ENCODE peak calls at places on chromosomes 4 and X, in five cellular contexts. U is heart left ventricle, F is GM03348, G is right cardiac atrium, D is transverse colon. L is an unnamed sample.

GRCh38 chr4:99885063-99885664 is 9.1 kb downstream of the LAMTOR3 start:
- DNase-seq in U (no peak), F (peak), G (no peak), D (no peak), L (no peak)

GRCh38 chrX:96979766-96980165 is 96.1 kb downstream of the RPA4 start:
- DNase-seq in U (no peak), F (no peak), G (no peak), D (no peak), L (no peak)

GRCh38 chr4:171718069-171718468 is 95.1 kb upstream of the GALNTL6 start:
- DNase-seq in U (no peak), F (no peak), G (no peak), D (no peak), L (no peak)

GRCh38 chrX:12497832-12498591 is 293.2 kb upstream of the PRPS2 start:
- DNase-seq in U (no peak), F (no peak), G (no peak), D (no peak), L (no peak)

GRCh38 chr4:185016101-185016940 is 2.0 kb upstream of the HELT start:
- DNase-seq in U (no peak), F (no peak), G (no peak), D (no peak), L (no peak)

GRCh38 chr4:107826427-107826980 is 1.8 kb downstream of the SGMS2 start:
- DNase-seq in U (no peak), F (no peak), G (no peak), D (peak), L (no peak)

GRCh38 chr4:136864580-136865185 is 667.6 kb downstream of the PCDH18 start:
- DNase-seq in U (no peak), F (peak), G (no peak), D (peak), L (peak)

GRCh38 chr4:122873752-122874151 is 47.1 kb downstream of the FGF2 start:
- DNase-seq in U (no peak), F (no peak), G (no peak), D (no peak), L (no peak)

GRCh38 chrX:12138366-12139313 is at the start of gene FRMPD4:
- DNase-seq in U (no peak), F (peak), G (no peak), D (no peak), L (no peak)

GRCh38 chr4:15197005-15197404 is 194.7 kb downstream of the CPEB2 start:
- DNase-seq in U (no peak), F (peak), G (no peak), D (no peak), L (peak)

GRCh38 chr4:184259866-184260265 is 42.2 kb upstream of the ENPP6 start:
- DNase-seq in U (no peak), F (no peak), G (no peak), D (no peak), L (no peak)

GRCh38 chr4:25330905-25331816 is 18.6 kb downstream of the ZCCHC4 start:
- DNase-seq in U (no peak), F (no peak), G (no peak), D (no peak), L (no peak)

GRCh38 chrX:143027262-143027661 is 1.5 kb downstream of the SPANXN4 start:
- DNase-seq in U (no peak), F (no peak), G (no peak), D (no peak), L (no peak)

GRCh38 chr4:17787315-17787714 is 5.9 kb upstream of the FAM184B start:
- DNase-seq in U (no peak), F (no peak), G (no peak), D (no peak), L (no peak)

GRCh38 chr4:94171616-94172015 is 36.0 kb upstream of the SMARCAD1 start:
- DNase-seq in U (no peak), F (no peak), G (no peak), D (no peak), L (no peak)

GRCh38 chr4:92104506-92104905 is 199.3 kb upstream of the GRID2 start:
- DNase-seq in U (no peak), F (no peak), G (no peak), D (no peak), L (no peak)

GRCh38 chrX:98405376-98405775 is 1521.7 kb downstream of the RPA4 start:
- DNase-seq in U (no peak), F (no peak), G (no peak), D (no peak), L (no peak)